ENCODE peak calls at places on chromosomes 4 and X, in four cellular contexts. T, I, U and J are unnamed samples.

GRCh38 chrX:107894038-107894437 is 68.4 kb downstream of the MID2 start:
- DNase-seq in T (no peak), I (peak), U (peak), J (no peak)

GRCh38 chr4:47914219-47914925 is at the start of gene NFXL1:
- DNase-seq in T (peak), I (peak), U (peak), J (peak)

GRCh38 chr4:122224348-122224747 is 72.2 kb downstream of the BLTP1 start:
- DNase-seq in T (no peak), I (peak), U (no peak), J (no peak)

GRCh38 chr4:143355540-143356217 is 19.0 kb downstream of the GAB1 start:
- DNase-seq in T (no peak), I (peak), U (no peak), J (no peak)

GRCh38 chr4:128823025-128823661 is 13.6 kb downstream of the JADE1 start:
- DNase-seq in T (no peak), I (peak), U (peak), J (no peak)

GRCh38 chrX:18995216-18995615 is 11.3 kb upstream of the PHKA2 start:
- DNase-seq in T (no peak), I (peak), U (peak), J (no peak)

GRCh38 chrX:68847172-68847571 is 18.4 kb downstream of the EFNB1 start:
- DNase-seq in T (no peak), I (no peak), U (no peak), J (no peak)

GRCh38 chr4:57077550-57078311 is 32.5 kb downstream of the IGFBP7 start:
- DNase-seq in T (no peak), I (peak), U (peak), J (no peak)

GRCh38 chrX:38656350-38656915 is 95.1 kb downstream of the TSPAN7 start:
- DNase-seq in T (no peak), I (no peak), U (no peak), J (no peak)

GRCh38 chr4:99847362-99847976 is 30.8 kb downstream of the DAPP1 start:
- DNase-seq in T (no peak), I (no peak), U (no peak), J (no peak)

GRCh38 chrX:22383988-22384387 is 111.3 kb downstream of the CBLL2 start:
- DNase-seq in T (no peak), I (no peak), U (no peak), J (no peak)
- TF ChIP-seq CTCF in T (no peak), I (no peak), U (no peak), J (no peak)

GRCh38 chr4:176988226-176988625 is 195.5 kb upstream of the VEGFC start:
- DNase-seq in T (no peak), I (peak), U (peak), J (no peak)
- TF ChIP-seq CTCF in T (no peak), I (no peak), U (no peak), J (no peak)

GRCh38 chr4:26067035-26067434 is 153.0 kb downstream of the SMIM20 start:
- DNase-seq in T (no peak), I (peak), U (no peak), J (no peak)

GRCh38 chr4:26065833-26066232 is 151.8 kb downstream of the SMIM20 start:
- DNase-seq in T (no peak), I (no peak), U (no peak), J (no peak)

GRCh38 chr4:26071688-26072087 is 157.7 kb downstream of the SMIM20 start:
- DNase-seq in T (no peak), I (no peak), U (no peak), J (no peak)

GRCh38 chr4:26073886-26074560 is 160.0 kb downstream of the SMIM20 start:
- DNase-seq in T (no peak), I (no peak), U (no peak), J (no peak)

DNA sequence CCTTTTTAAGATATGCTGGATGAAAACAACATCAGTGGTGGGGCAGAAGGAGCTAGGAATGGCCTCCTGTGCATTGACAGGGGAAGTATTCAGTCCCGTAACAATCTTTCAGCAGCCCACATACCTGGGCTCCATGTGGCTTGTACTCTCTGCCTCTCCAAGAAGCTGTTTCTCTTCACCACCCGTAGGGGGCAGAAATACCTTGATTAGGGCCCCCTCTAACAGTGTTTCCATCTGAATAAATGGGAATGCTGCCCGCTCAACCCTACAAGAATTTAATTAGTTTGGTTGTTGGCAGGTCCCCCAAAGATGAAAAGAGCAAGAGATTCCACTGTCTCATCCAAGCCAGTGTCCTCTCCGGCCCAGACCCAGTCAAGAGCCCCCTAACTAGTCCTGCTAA is 155.2 kb downstream of the SMIM20 start:
- DNase-seq in T (no peak), I (no peak), U (peak), J (no peak)
- TF ChIP-seq CTCF in T (no peak), I (peak), U (peak), J (peak)

DNA sequence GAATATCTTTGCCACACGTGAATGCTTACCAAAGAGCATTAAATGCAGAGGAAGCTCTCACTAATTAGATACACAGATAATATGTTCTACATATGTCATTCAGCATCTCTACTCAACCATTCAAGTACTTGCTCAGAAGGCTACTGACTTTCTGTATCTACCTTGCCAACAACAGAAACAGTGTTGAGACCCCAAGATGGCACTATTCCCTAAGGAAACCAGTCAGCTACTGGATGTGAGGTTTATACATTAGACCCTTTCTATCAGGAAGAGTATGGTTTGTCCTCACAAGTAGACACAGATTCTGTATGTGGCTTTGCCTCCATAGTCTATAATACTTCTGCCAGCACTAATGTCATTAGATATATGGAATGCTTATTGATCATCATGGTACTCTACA is 443.9 kb upstream of the INTU start:
- DNase-seq in T (no peak), I (peak), U (no peak), J (no peak)
- TF ChIP-seq CTCF in T (no peak), I (no peak), U (no peak), J (no peak)

GRCh38 chr4:77599378-77599777 is 6.2 kb upstream of the CXCL13 start:
- DNase-seq in T (no peak), I (peak), U (peak), J (no peak)
- TF ChIP-seq CTCF in T (peak), I (peak), U (peak), J (peak)

GRCh38 chr4:94256833-94257232 is 49.2 kb downstream of the SMARCAD1 start:
- DNase-seq in T (no peak), I (no peak), U (peak), J (no peak)
- TF ChIP-seq CTCF in T (no peak), I (no peak), U (peak), J (no peak)

GRCh38 chr4:92735025-92735665 is 431.4 kb downstream of the GRID2 start:
- DNase-seq in T (no peak), I (no peak), U (no peak), J (no peak)
- TF ChIP-seq CTCF in T (no peak), I (no peak), U (no peak), J (no peak)

GRCh38 chrX:54785901-54786300 is 12.2 kb downstream of the ITIH6 start:
- DNase-seq in T (no peak), I (peak), U (no peak), J (no peak)
- TF ChIP-seq CTCF in T (no peak), I (peak), U (peak), J (no peak)

DNA sequence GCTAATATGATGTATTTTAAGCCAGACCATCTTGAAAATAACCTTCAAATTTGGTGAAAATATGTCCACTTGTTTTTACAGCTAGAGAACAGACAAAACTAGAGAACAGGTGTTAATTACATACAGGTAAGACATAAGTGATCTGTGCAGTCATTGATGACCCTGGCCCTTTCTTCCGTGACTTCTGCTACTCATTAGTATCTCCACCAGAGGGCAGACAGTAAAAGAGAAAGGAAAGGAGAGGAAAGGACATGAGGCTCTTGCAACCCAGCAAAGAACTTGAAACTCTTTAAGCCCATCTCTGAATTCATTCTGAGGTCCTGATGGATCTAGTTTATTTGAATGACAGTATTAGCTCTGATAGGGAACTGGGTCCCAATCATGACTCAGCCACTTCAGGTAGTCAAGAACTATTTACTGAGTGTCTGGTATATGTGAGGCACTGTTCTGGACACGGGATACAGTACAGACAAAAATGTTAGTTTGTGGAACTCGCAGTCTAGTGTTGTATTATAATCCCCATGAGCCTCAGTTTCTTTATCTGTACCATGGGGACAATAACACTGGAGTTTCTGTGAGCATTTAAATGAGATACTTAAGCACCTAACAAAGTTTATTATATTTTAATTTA is 121.0 kb upstream of the TEX13D start:
- DNase-seq in T (no peak), I (peak), U (peak), J (no peak)
- TF ChIP-seq CTCF in T (no peak), I (peak), U (peak), J (no peak)

GRCh38 chr4:17565846-17566245 is 11.2 kb upstream of the LAP3 start:
- DNase-seq in T (no peak), I (no peak), U (no peak), J (no peak)
- TF ChIP-seq CTCF in T (no peak), I (no peak), U (no peak), J (no peak)